ENCODE peak calls at places on chromosomes 2 and 18, in five cellular contexts. B is Caco-2, E is thoracic aorta, P is right atrium auricular region, I is ovary. T is an unnamed sample.

GRCh38 chr2:238745997-238746396 is 101.9 kb upstream of the TWIST2 start:
- DNase-seq in B (no peak), E (no peak), P (no peak), I (no peak), T (no peak)

GRCh38 chr2:190088917-190089316 is 26.4 kb upstream of the MSTN start:
- DNase-seq in B (peak; percentile 65), E (no peak), P (no peak), I (no peak), T (no peak)

GRCh38 chr2:74374509-74375205 is 5.5 kb downstream of the DCTN1 start:
- DNase-seq in B (no peak), E (peak; percentile 47), P (peak; percentile 73), I (no peak), T (peak; percentile 78)

GRCh38 chr2:113703404-113704299 is 52.8 kb downstream of the SLC35F5 start:
- DNase-seq in B (peak; percentile 38), E (no peak), P (no peak), I (no peak), T (no peak)

GRCh38 chr2:27811768-27812167 is 40.2 kb downstream of the MRPL33 start:
- DNase-seq in B (no peak), E (no peak), P (no peak), I (no peak), T (no peak)

GRCh38 chr2:158325031-158325781 is 131.3 kb downstream of the CCDC148 start:
- DNase-seq in B (no peak), E (no peak), P (no peak), I (no peak), T (no peak)

GRCh38 chr18:48727685-48728084 is 188.9 kb downstream of the CTIF start:
- DNase-seq in B (no peak), E (no peak), P (no peak), I (no peak), T (no peak)

GRCh38 chr18:23627325-23627724 is 35.4 kb downstream of the ANKRD29 start:
- DNase-seq in B (no peak), E (no peak), P (no peak), I (no peak), T (no peak)

GRCh38 chr2:19682493-19682892 is 219.3 kb downstream of the TTC32 start:
- DNase-seq in B (peak; percentile 29), E (no peak), P (no peak), I (no peak), T (no peak)

GRCh38 chr18:63063171-63063570 is 256.4 kb downstream of the BCL2 start:
- DNase-seq in B (no peak), E (no peak), P (no peak), I (no peak), T (no peak)

GRCh38 chr2:223101340-223102039 is 49.5 kb downstream of the KCNE4 start:
- DNase-seq in B (peak; percentile 73), E (no peak), P (no peak), I (no peak), T (no peak)

GRCh38 chr2:132824716-132825115 is 154.7 kb upstream of the LYPD1 start:
- DNase-seq in B (no peak), E (no peak), P (no peak), I (no peak), T (no peak)

GRCh38 chr2:190809139-190809764 is 71.4 kb upstream of the GLS start:
- DNase-seq in B (peak; percentile 86), E (no peak), P (no peak), I (no peak), T (no peak)

GRCh38 chr18:74778191-74778847 is 180.6 kb downstream of the ZNF407 start:
- DNase-seq in B (no peak), E (no peak), P (no peak), I (no peak), T (no peak)

GRCh38 chr2:235535423-235536130 is 41.7 kb downstream of the AGAP1 start:
- DNase-seq in B (no peak), E (no peak), P (no peak), I (peak; percentile 9), T (no peak)

GRCh38 chr2:38178142-38178541 is 102.2 kb upstream of the CYP1B1 start:
- DNase-seq in B (no peak), E (no peak), P (peak; percentile 75), I (no peak), T (no peak)

GRCh38 chr18:65821890-65822289 is 71.1 kb downstream of the CDH7 start:
- DNase-seq in B (no peak), E (no peak), P (no peak), I (no peak), T (no peak)

GRCh38 chr2:231000211-231000904 is 4.4 kb downstream of the SPATA3 start:
- DNase-seq in B (no peak), E (no peak), P (no peak), I (no peak), T (no peak)

GRCh38 chr2:45242161-45242741 is 233.0 kb upstream of the SIX2 start:
- DNase-seq in B (no peak), E (peak; percentile 23), P (no peak), I (no peak), T (peak; percentile 22)

GRCh38 chr2:72993147-72993546 is 75.8 kb downstream of the EMX1 start:
- DNase-seq in B (peak; percentile 70), E (no peak), P (peak; percentile 56), I (no peak), T (no peak)

GRCh38 chr2:128552141-128552805 is 233.6 kb upstream of the HS6ST1 start:
- DNase-seq in B (no peak), E (no peak), P (no peak), I (no peak), T (no peak)

GRCh38 chr2:65662654-65663432 is 230.4 kb upstream of the SPRED2 start:
- DNase-seq in B (no peak), E (no peak), P (no peak), I (no peak), T (no peak)

GRCh38 chr2:53633441-53633840 is 134.2 kb upstream of the CHAC2 start:
- DNase-seq in B (no peak), E (no peak), P (no peak), I (no peak), T (no peak)

GRCh38 chr2:127022817-127023216 is 84.1 kb downstream of the BIN1 start:
- DNase-seq in B (no peak), E (no peak), P (no peak), I (no peak), T (no peak)

GRCh38 chr2:58967736-58968135 is 726.6 kb upstream of the FANCL start:
- DNase-seq in B (no peak), E (no peak), P (no peak), I (no peak), T (no peak)

GRCh38 chr2:44462934-44463849 is 101.4 kb downstream of the CAMKMT start:
- DNase-seq in B (no peak), E (no peak), P (no peak), I (no peak), T (no peak)

GRCh38 chr2:9249036-9249800 is 42.6 kb downstream of the ASAP2 start:
- DNase-seq in B (no peak), E (no peak), P (no peak), I (no peak), T (no peak)

GRCh38 chr2:9250091-9250490 is 43.5 kb downstream of the ASAP2 start:
- DNase-seq in B (no peak), E (no peak), P (no peak), I (no peak), T (no peak)

GRCh38 chr2:9248363-9248762 is 41.8 kb downstream of the ASAP2 start:
- DNase-seq in B (no peak), E (no peak), P (no peak), I (no peak), T (no peak)

GRCh38 chr2:9247177-9247576 is 40.6 kb downstream of the ASAP2 start:
- DNase-seq in B (no peak), E (no peak), P (no peak), I (no peak), T (no peak)

GRCh38 chr2:9247786-9248185 is 41.2 kb downstream of the ASAP2 start:
- DNase-seq in B (no peak), E (no peak), P (no peak), I (no peak), T (no peak)
- H3K4me1 ChIP-seq in B (peaks cover 22% of the 10 kb centered on the region), E (peaks cover 41% of the 10 kb centered on the region), P (peaks cover 72% of the 10 kb centered on the region), I (peaks cover 18% of the 10 kb centered on the region), T (peaks cover 85% of the 10 kb centered on the region)

GRCh38 chr2:47719099-47719498 is 63.8 kb upstream of the MSH6 start:
- DNase-seq in B (no peak), E (no peak), P (no peak), I (no peak), T (no peak)
- H3K4me1 ChIP-seq in B (no peaks in the 10 kb centered on the region), E (no peaks in the 10 kb centered on the region), P (no peaks in the 10 kb centered on the region), I (no peaks in the 10 kb centered on the region), T (no peaks in the 10 kb centered on the region)

DNA sequence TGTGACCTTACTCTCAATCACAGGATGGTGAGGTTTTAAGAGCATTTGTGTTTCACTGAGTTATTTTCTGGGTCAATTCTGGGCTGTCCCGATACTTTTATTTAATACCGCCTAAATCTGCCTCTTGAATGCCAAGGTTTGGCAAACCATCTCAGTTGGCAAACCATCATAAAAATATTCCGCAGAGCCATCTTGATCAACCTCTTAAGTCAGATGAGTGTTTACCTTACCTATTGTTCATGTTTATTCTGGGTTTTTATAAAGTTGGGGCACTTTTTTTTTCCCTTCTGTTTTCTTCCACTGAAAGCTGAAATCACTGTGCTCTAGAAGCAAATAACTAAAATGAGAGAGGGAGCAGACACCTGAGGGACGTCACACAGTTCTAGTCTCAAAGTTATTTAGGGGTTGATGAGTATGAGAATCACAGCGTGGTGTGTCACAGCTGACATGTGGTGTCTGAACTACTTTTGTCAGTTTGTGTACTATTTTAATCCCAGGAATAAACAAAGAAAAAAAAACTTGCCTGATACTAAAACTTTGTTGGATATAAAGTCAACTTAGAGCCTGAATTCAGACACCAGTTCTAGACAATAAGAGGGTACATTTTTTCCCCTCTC is 48.6 kb downstream of the ETAA1 start:
- DNase-seq in B (no peak), E (no peak), P (no peak), I (no peak), T (no peak)
- H3K4me1 ChIP-seq in B (peaks cover 6% of the 10 kb centered on the region), E (no peaks in the 10 kb centered on the region), P (no peaks in the 10 kb centered on the region), I (no peaks in the 10 kb centered on the region), T (peaks cover 9% of the 10 kb centered on the region)

DNA sequence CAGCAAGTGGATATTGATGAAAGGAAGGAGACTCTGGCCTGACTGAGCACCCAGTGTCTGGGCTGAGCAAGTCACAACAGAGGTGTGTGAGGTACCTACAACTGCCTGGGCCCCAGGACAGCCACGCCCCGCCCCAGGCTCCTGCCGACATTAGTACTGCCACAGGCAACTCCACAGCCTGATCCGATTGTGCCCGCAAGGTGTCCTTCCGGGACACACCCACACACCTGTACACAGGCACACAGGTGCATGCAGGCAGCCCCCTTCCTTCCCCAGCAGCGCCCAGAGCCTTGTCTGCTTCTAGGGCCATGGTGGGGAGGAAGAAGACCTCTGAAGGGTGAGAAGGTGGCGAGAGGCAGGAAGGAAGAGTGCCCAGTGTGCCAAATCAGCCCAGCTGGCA is 83.6 kb downstream of the TNS1 start:
- DNase-seq in B (no peak), E (no peak), P (no peak), I (no peak), T (no peak)
- H3K4me1 ChIP-seq in B (no peaks in the 10 kb centered on the region), E (peaks cover 81% of the 10 kb centered on the region), P (peaks cover 100% of the 10 kb centered on the region), I (peaks cover 64% of the 10 kb centered on the region), T (peaks cover 100% of the 10 kb centered on the region)

GRCh38 chr2:60312618-60313017 is 240.8 kb downstream of the BCL11A start:
- DNase-seq in B (no peak), E (no peak), P (no peak), I (no peak), T (no peak)
- H3K4me1 ChIP-seq in B (peaks cover 3% of the 10 kb centered on the region), E (no peaks in the 10 kb centered on the region), P (no peaks in the 10 kb centered on the region), I (peaks cover 4% of the 10 kb centered on the region), T (peaks cover 9% of the 10 kb centered on the region)